ENCODE peak calls at places on chromosome 5, in five cellular contexts. One of them, this sample, is unnamed. For H3K4me1, the result is how much of the 10 kb centered on the place peaks cover.

GRCh38 chr5:172630482-172630881 is 10.6 kb upstream of the NEURL1B start:
- DNase-seq in breast epithelium: peak
- DNase-seq in mesendoderm: no peak
- DNase-seq in tibial nerve: no peak
- DNase-seq in A549: no peak
- DNase-seq in this sample: no peak

GRCh38 chr5:11564716-11565115 is 339.5 kb downstream of the CTNND2 start:
- DNase-seq in breast epithelium: no peak
- DNase-seq in mesendoderm: no peak
- DNase-seq in tibial nerve: no peak
- DNase-seq in A549: no peak
- DNase-seq in this sample: no peak

GRCh38 chr5:135930949-135931295 is 23.9 kb downstream of the LECT2 start:
- DNase-seq in breast epithelium: no peak
- DNase-seq in mesendoderm: no peak
- DNase-seq in tibial nerve: no peak
- DNase-seq in A549: no peak
- DNase-seq in this sample: no peak

GRCh38 chr5:62214701-62215100 is 91.3 kb upstream of the KIF2A start:
- DNase-seq in breast epithelium: no peak
- DNase-seq in mesendoderm: no peak
- DNase-seq in tibial nerve: no peak
- DNase-seq in A549: no peak
- DNase-seq in this sample: no peak

GRCh38 chr5:14101922-14102321 is 41.2 kb upstream of the TRIO start:
- DNase-seq in breast epithelium: no peak
- DNase-seq in mesendoderm: peak
- DNase-seq in tibial nerve: no peak
- DNase-seq in A549: no peak
- DNase-seq in this sample: no peak

GRCh38 chr5:160479926-160480325 is 58.3 kb downstream of the PTTG1 start:
- DNase-seq in breast epithelium: no peak
- DNase-seq in mesendoderm: no peak
- DNase-seq in tibial nerve: no peak
- DNase-seq in A549: no peak
- DNase-seq in this sample: no peak

GRCh38 chr5:18236386-18236785 is 602.1 kb downstream of the TAF11L14 start:
- DNase-seq in breast epithelium: no peak
- DNase-seq in mesendoderm: peak
- DNase-seq in tibial nerve: no peak
- DNase-seq in A549: peak
- DNase-seq in this sample: no peak

GRCh38 chr5:157651623-157652376 is 438 bp downstream of the SOX30 start:
- DNase-seq in breast epithelium: peak
- DNase-seq in mesendoderm: peak
- DNase-seq in tibial nerve: no peak
- DNase-seq in A549: no peak
- DNase-seq in this sample: peak

GRCh38 chr5:77630246-77631165 is 8.0 kb downstream of the OTP start:
- DNase-seq in breast epithelium: no peak
- DNase-seq in mesendoderm: peak
- DNase-seq in tibial nerve: no peak
- DNase-seq in A549: peak
- DNase-seq in this sample: no peak

GRCh38 chr5:95448836-95449235 is 57.7 kb downstream of the FAM81B start:
- DNase-seq in breast epithelium: no peak
- DNase-seq in mesendoderm: no peak
- DNase-seq in tibial nerve: no peak
- DNase-seq in A549: no peak
- DNase-seq in this sample: no peak

GRCh38 chr5:118115791-118116190 is 872.6 kb downstream of the DTWD2 start:
- DNase-seq in breast epithelium: no peak
- DNase-seq in mesendoderm: peak
- DNase-seq in tibial nerve: no peak
- DNase-seq in A549: no peak
- DNase-seq in this sample: no peak

GRCh38 chr5:56685503-56686217 is 129.7 kb upstream of the MAP3K1 start:
- DNase-seq in breast epithelium: no peak
- DNase-seq in mesendoderm: no peak
- DNase-seq in tibial nerve: no peak
- DNase-seq in A549: no peak
- DNase-seq in this sample: no peak

GRCh38 chr5:142716963-142717362 is 31.1 kb upstream of the FGF1 start:
- DNase-seq in breast epithelium: peak
- DNase-seq in mesendoderm: peak
- DNase-seq in tibial nerve: peak
- DNase-seq in A549: peak
- DNase-seq in this sample: peak

GRCh38 chr5:132102101-132102701 is 28.6 kb downstream of the CSF2 start:
- DNase-seq in breast epithelium: no peak
- DNase-seq in mesendoderm: no peak
- DNase-seq in tibial nerve: no peak
- DNase-seq in A549: no peak
- DNase-seq in this sample: no peak

GRCh38 chr5:136226401-136226800 is 33.4 kb upstream of the SMIM32 start:
- DNase-seq in breast epithelium: no peak
- DNase-seq in mesendoderm: no peak
- DNase-seq in tibial nerve: no peak
- DNase-seq in A549: no peak
- DNase-seq in this sample: no peak

GRCh38 chr5:142803428-142804111 is 33.4 kb downstream of the ARHGAP26 start:
- DNase-seq in breast epithelium: no peak
- DNase-seq in mesendoderm: no peak
- DNase-seq in tibial nerve: peak
- DNase-seq in A549: peak
- DNase-seq in this sample: no peak

GRCh38 chr5:139524446-139524845 is 36.7 kb upstream of the UBE2D2 start:
- DNase-seq in breast epithelium: no peak
- DNase-seq in mesendoderm: no peak
- DNase-seq in tibial nerve: no peak
- DNase-seq in A549: no peak
- DNase-seq in this sample: no peak

GRCh38 chr5:5374034-5374715 is 48.3 kb upstream of the ICE1 start:
- DNase-seq in breast epithelium: no peak
- DNase-seq in mesendoderm: no peak
- DNase-seq in tibial nerve: no peak
- DNase-seq in A549: no peak
- DNase-seq in this sample: no peak

GRCh38 chr5:64635056-64635686 is 55.1 kb upstream of the SHISAL2B start:
- DNase-seq in breast epithelium: no peak
- DNase-seq in mesendoderm: peak
- DNase-seq in tibial nerve: no peak
- DNase-seq in A549: peak
- DNase-seq in this sample: no peak

GRCh38 chr5:179699640-179700298 is 1.0 kb downstream of the CANX start:
- DNase-seq in breast epithelium: no peak
- DNase-seq in mesendoderm: peak
- DNase-seq in tibial nerve: peak
- DNase-seq in A549: peak
- DNase-seq in this sample: no peak

GRCh38 chr5:57316798-57317327 is 143.0 kb downstream of the GPBP1 start:
- DNase-seq in breast epithelium: no peak
- DNase-seq in mesendoderm: peak
- DNase-seq in tibial nerve: no peak
- DNase-seq in A549: peak
- DNase-seq in this sample: no peak

GRCh38 chr5:20572560-20572959 is 584.6 kb upstream of the CDH18 start:
- DNase-seq in breast epithelium: no peak
- DNase-seq in mesendoderm: peak
- DNase-seq in tibial nerve: no peak
- DNase-seq in A549: peak
- DNase-seq in this sample: no peak

GRCh38 chr5:1030801-1031271 is 22.2 kb downstream of the NKD2 start:
- DNase-seq in breast epithelium: no peak
- DNase-seq in mesendoderm: no peak
- DNase-seq in tibial nerve: no peak
- DNase-seq in A549: no peak
- DNase-seq in this sample: no peak

GRCh38 chr5:72107874-72108199 is 562 bp downstream of the MAP1B start:
- DNase-seq in breast epithelium: no peak
- DNase-seq in mesendoderm: peak
- DNase-seq in tibial nerve: no peak
- DNase-seq in A549: peak
- DNase-seq in this sample: no peak

GRCh38 chr5:72109625-72110024 is 2.4 kb downstream of the MAP1B start:
- DNase-seq in breast epithelium: no peak
- DNase-seq in mesendoderm: peak
- DNase-seq in tibial nerve: no peak
- DNase-seq in A549: peak
- DNase-seq in this sample: no peak

GRCh38 chr5:72109051-72109411 is 1.8 kb downstream of the MAP1B start:
- DNase-seq in breast epithelium: no peak
- DNase-seq in mesendoderm: no peak
- DNase-seq in tibial nerve: no peak
- DNase-seq in A549: no peak
- DNase-seq in this sample: no peak

GRCh38 chr5:72106922-72107873 is at the start of gene MAP1B:
- DNase-seq in breast epithelium: no peak
- DNase-seq in mesendoderm: peak
- DNase-seq in tibial nerve: peak
- DNase-seq in A549: peak
- DNase-seq in this sample: peak

GRCh38 chr5:72108200-72109050 is 1.1 kb downstream of the MAP1B start:
- DNase-seq in breast epithelium: peak
- DNase-seq in mesendoderm: peak
- DNase-seq in tibial nerve: peak
- DNase-seq in A549: peak
- DNase-seq in this sample: peak
- H3K4me3 ChIP-seq in breast epithelium: peak
- H3K4me3 ChIP-seq in mesendoderm: peak
- H3K4me3 ChIP-seq in tibial nerve: peak
- H3K4me3 ChIP-seq in A549: peak
- H3K4me3 ChIP-seq in this sample: peak

GRCh38 chr5:2255915-2256645 is 373.4 kb upstream of the IRX4 start:
- DNase-seq in breast epithelium: no peak
- DNase-seq in mesendoderm: no peak
- DNase-seq in tibial nerve: no peak
- DNase-seq in A549: no peak
- DNase-seq in this sample: no peak

GRCh38 chr5:2256646-2257288 is 374.0 kb upstream of the IRX4 start:
- DNase-seq in breast epithelium: no peak
- DNase-seq in mesendoderm: no peak
- DNase-seq in tibial nerve: no peak
- DNase-seq in A549: no peak
- DNase-seq in this sample: no peak

GRCh38 chr5:2253063-2253653 is 370.4 kb upstream of the IRX4 start:
- DNase-seq in breast epithelium: no peak
- DNase-seq in mesendoderm: no peak
- DNase-seq in tibial nerve: no peak
- DNase-seq in A549: no peak
- DNase-seq in this sample: no peak

GRCh38 chr5:2254404-2254803 is 371.7 kb upstream of the IRX4 start:
- DNase-seq in breast epithelium: no peak
- DNase-seq in mesendoderm: no peak
- DNase-seq in tibial nerve: no peak
- DNase-seq in A549: no peak
- DNase-seq in this sample: no peak

GRCh38 chr5:2254880-2255750 is 372.4 kb upstream of the IRX4 start:
- DNase-seq in breast epithelium: no peak
- DNase-seq in mesendoderm: no peak
- DNase-seq in tibial nerve: no peak
- DNase-seq in A549: no peak
- DNase-seq in this sample: no peak
- H3K4me1 ChIP-seq in breast epithelium: under half
- H3K4me1 ChIP-seq in mesendoderm: under half
- H3K4me1 ChIP-seq in tibial nerve: under half
- H3K4me1 ChIP-seq in A549: under half
- H3K4me1 ChIP-seq in this sample: under half

DNA sequence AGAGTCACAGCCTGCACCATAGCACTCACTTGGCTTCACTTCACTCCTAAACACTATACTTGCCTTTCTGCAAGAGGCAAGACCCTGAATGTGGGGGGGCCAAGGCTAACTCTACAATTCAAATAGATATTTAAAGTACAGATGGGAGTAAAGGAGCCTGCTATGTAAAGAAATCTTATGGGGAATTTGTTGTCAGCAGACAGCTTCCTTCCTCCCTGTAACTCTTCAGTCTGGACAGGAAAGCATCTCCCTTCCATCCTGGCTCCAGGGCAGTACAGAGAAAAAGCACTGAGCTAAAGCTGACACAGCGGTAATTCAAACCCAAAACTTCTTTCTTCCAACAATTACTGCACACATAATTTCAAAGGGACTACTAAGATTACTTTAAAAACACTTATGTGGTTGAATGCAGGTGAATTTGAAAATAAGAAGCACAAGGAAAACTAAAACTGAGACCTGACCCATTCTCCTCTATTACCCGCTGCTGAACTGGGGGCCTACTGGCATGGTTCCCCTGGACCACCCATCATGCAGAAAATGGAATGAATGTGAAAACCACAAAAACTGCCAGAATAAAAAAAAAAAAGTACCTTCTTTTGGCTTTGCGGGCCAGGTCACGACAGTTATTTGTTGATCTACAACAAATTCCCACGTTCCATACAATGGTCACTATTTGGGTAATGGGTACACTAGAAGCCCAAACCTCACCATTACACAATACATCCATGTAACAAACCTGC is 13.4 kb downstream of the VDAC1 start:
- DNase-seq in breast epithelium: no peak
- DNase-seq in mesendoderm: no peak
- DNase-seq in tibial nerve: no peak
- DNase-seq in A549: no peak
- DNase-seq in this sample: no peak
- H3K27ac ChIP-seq in breast epithelium: no peak
- H3K27ac ChIP-seq in mesendoderm: no peak
- H3K27ac ChIP-seq in tibial nerve: no peak
- H3K27ac ChIP-seq in A549: no peak
- H3K27ac ChIP-seq in this sample: peak

GRCh38 chr5:37774912-37775483 is 64.8 kb downstream of the GDNF start:
- DNase-seq in breast epithelium: no peak
- DNase-seq in mesendoderm: peak
- DNase-seq in tibial nerve: no peak
- DNase-seq in A549: peak
- DNase-seq in this sample: no peak

GRCh38 chr5:37777472-37778135 is 62.2 kb downstream of the GDNF start:
- DNase-seq in breast epithelium: no peak
- DNase-seq in mesendoderm: no peak
- DNase-seq in tibial nerve: no peak
- DNase-seq in A549: no peak
- DNase-seq in this sample: no peak

GRCh38 chr5:37772255-37772654 is 67.6 kb downstream of the GDNF start:
- DNase-seq in breast epithelium: no peak
- DNase-seq in mesendoderm: no peak
- DNase-seq in tibial nerve: no peak
- DNase-seq in A549: no peak
- DNase-seq in this sample: no peak

GRCh38 chr5:37773809-37774208 is 66.0 kb downstream of the GDNF start:
- DNase-seq in breast epithelium: no peak
- DNase-seq in mesendoderm: no peak
- DNase-seq in tibial nerve: no peak
- DNase-seq in A549: no peak
- DNase-seq in this sample: no peak

DNA sequence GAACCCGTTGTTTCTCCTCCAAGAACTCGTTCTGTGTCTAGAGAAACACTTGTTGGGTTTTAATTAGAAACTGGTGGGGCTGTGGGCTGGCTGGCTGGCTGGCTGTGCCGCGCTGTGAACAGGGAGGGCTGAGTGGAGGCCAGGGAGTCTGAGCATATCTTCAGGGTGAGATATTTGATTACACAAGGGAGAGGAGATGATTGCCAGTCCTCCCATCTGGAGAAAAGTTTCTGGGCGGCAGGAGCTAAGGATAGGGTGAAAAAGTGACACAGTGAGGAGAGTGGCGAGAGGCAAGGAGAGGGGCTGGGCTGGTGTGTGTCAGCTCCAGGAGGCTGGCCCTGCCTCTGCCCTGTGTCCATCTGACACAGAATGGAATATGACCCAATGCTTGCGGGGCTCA is 63.0 kb downstream of the GDNF start:
- DNase-seq in breast epithelium: no peak
- DNase-seq in mesendoderm: no peak
- DNase-seq in tibial nerve: no peak
- DNase-seq in A549: no peak
- DNase-seq in this sample: no peak
- H3K4me3 ChIP-seq in breast epithelium: no peak
- H3K4me3 ChIP-seq in mesendoderm: no peak
- H3K4me3 ChIP-seq in tibial nerve: no peak
- H3K4me3 ChIP-seq in A549: no peak
- H3K4me3 ChIP-seq in this sample: no peak